ENCODE peak calls at places on chromosomes 7 and 10, in six cellular contexts. Q is IMR-90, M is trophoblast cell, G is mesendoderm, K is mesenchymal stem cell, J is H1. R is an unnamed sample.

GRCh38 chr7:90594791-90595317 is 1.3 kb upstream of the CDK14 start:
- DNase-seq in Q (peak; percentile 91), M (no peak), G (peak; percentile 92), K (peak; percentile 73), J (no peak), R (peak; percentile 18)

GRCh38 chr7:28853834-28854749 is 104.0 kb downstream of the TRIL start:
- DNase-seq in Q (peak; percentile 46), M (peak; percentile 92), G (peak; percentile 86), K (peak; percentile 62), J (peak; percentile 96), R (peak; percentile 75)

GRCh38 chr7:113440173-113440572 is 321.8 kb upstream of the SMIM30 start:
- DNase-seq in Q (no peak), M (no peak), G (no peak), K (no peak), J (no peak), R (no peak)

GRCh38 chr7:100367676-100368613 is 5.3 kb upstream of the PILRA start:
- DNase-seq in Q (no peak), M (no peak), G (no peak), K (no peak), J (no peak), R (no peak)

GRCh38 chr10:32327364-32327691 is 19.6 kb downstream of the EPC1 start:
- DNase-seq in Q (no peak), M (peak; percentile 70), G (no peak), K (peak; percentile 69), J (no peak), R (no peak)

GRCh38 chr10:44571701-44572100 is 186.8 kb upstream of the CXCL12 start:
- DNase-seq in Q (peak; percentile 63), M (no peak), G (no peak), K (no peak), J (no peak), R (no peak)

GRCh38 chr7:13832346-13832745 is 157.1 kb downstream of the ETV1 start:
- DNase-seq in Q (no peak), M (no peak), G (no peak), K (no peak), J (no peak), R (no peak)

GRCh38 chr7:46157931-46158330 is 236.9 kb upstream of the IGFBP3 start:
- DNase-seq in Q (no peak), M (peak; percentile 74), G (no peak), K (no peak), J (no peak), R (no peak)

GRCh38 chr10:78829570-78829969 is 239.2 kb upstream of the ZMIZ1 start:
- DNase-seq in Q (peak; percentile 66), M (no peak), G (no peak), K (peak; percentile 26), J (no peak), R (no peak)

GRCh38 chr10:49615213-49615612 is 1.4 kb downstream of the CHAT start:
- DNase-seq in Q (no peak), M (no peak), G (no peak), K (no peak), J (no peak), R (no peak)

GRCh38 chr10:98357208-98357836 is 57.7 kb downstream of the PYROXD2 start:
- DNase-seq in Q (peak; percentile 90), M (no peak), G (no peak), K (peak; percentile 74), J (no peak), R (no peak)

GRCh38 chr10:25804505-25804904 is 129.5 kb upstream of the MYO3A start:
- DNase-seq in Q (no peak), M (no peak), G (no peak), K (no peak), J (no peak), R (no peak)

GRCh38 chr10:84026821-84027257 is 112.5 kb upstream of the GHITM start:
- DNase-seq in Q (peak; percentile 1), M (peak; percentile 38), G (peak; percentile 57), K (peak; percentile 8), J (peak; percentile 68), R (peak; percentile 52)

GRCh38 chr7:34748244-34749039 is 90.4 kb downstream of the NPSR1 start:
- DNase-seq in Q (peak; percentile 12), M (peak; percentile 47), G (peak; percentile 73), K (peak; percentile 65), J (no peak), R (no peak)

GRCh38 chr7:113797420-113797995 is 121.3 kb downstream of the PPP1R3A start:
- DNase-seq in Q (no peak), M (no peak), G (no peak), K (no peak), J (no peak), R (no peak)

GRCh38 chr10:111221682-111222470 is 145.0 kb downstream of the ADRA2A start:
- DNase-seq in Q (no peak), M (no peak), G (no peak), K (no peak), J (no peak), R (no peak)

GRCh38 chr10:44039599-44039998 is 345.3 kb downstream of the CXCL12 start:
- DNase-seq in Q (no peak), M (peak; percentile 54), G (no peak), K (no peak), J (no peak), R (no peak)

GRCh38 chr10:5559642-5560141 is 34.9 kb downstream of the CALML3 start:
- DNase-seq in Q (peak; percentile 78), M (no peak), G (no peak), K (peak; percentile 59), J (no peak), R (no peak)

GRCh38 chr10:86711237-86711956 is 43.1 kb downstream of the LDB3 start:
- DNase-seq in Q (peak; percentile 85), M (peak; percentile 87), G (peak; percentile 96), K (peak; percentile 91), J (peak; percentile 92), R (peak; percentile 80)

GRCh38 chr10:86708783-86709778 is 40.8 kb downstream of the LDB3 start:
- DNase-seq in Q (no peak), M (no peak), G (no peak), K (no peak), J (no peak), R (no peak)

GRCh38 chr10:86708068-86708782 is 39.9 kb downstream of the LDB3 start:
- DNase-seq in Q (no peak), M (no peak), G (no peak), K (no peak), J (no peak), R (no peak)

GRCh38 chr10:86710987-86711236 is 42.6 kb downstream of the LDB3 start:
- DNase-seq in Q (no peak), M (no peak), G (no peak), K (no peak), J (no peak), R (no peak)

DNA sequence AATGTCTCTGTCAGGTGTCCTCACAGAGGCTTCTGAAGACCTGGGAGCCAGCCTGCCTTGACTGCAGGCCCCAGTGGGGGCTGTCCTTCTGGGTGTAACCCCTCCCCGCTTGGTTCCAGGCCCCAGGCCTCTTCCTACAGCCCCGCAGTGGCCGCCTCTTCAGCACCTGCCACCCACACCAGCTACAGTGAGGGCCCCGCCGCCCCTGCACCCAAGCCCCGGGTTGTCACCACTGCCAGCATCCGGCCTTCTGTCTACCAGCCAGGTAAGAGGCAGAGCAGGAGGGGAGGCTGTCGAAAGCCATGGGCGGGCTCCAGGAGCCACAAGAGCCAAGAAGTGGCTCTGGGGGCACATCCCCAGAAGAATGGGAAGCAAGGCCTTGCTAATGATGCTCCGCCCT is 41.5 kb downstream of the LDB3 start:
- DNase-seq in Q (no peak), M (no peak), G (no peak), K (no peak), J (peak; percentile 45), R (no peak)
- H3K4me3 ChIP-seq in Q (no peak overlapping the region), M (no peak overlapping the region), G (no peak overlapping the region), K (no peak overlapping the region), J (no peak overlapping the region), R (no peak overlapping the region)

GRCh38 chr10:132415255-132415654 is 18.3 kb downstream of the PWWP2B start:
- DNase-seq in Q (no peak), M (no peak), G (no peak), K (no peak), J (no peak), R (no peak)
- H4K8ac ChIP-seq in Q (no peak overlapping the region), M (no peak overlapping the region), G (no peak overlapping the region), K (peak overlapping the region; percentile 52), J (no peak overlapping the region), R (peak overlapping the region; percentile 19)

GRCh38 chr10:132449826-132450211 is 52.8 kb downstream of the PWWP2B start:
- DNase-seq in Q (no peak), M (no peak), G (no peak), K (no peak), J (no peak), R (no peak)

GRCh38 chr10:132449051-132449825 is 52.2 kb downstream of the PWWP2B start:
- DNase-seq in Q (no peak), M (peak; percentile 39), G (no peak), K (peak; percentile 36), J (no peak), R (no peak)

GRCh38 chr10:132447446-132448247 is 50.6 kb downstream of the PWWP2B start:
- DNase-seq in Q (peak; percentile 71), M (peak; percentile 99), G (peak; percentile 87), K (peak; percentile 92), J (no peak), R (no peak)

GRCh38 chr10:132446661-132447445 is 49.9 kb downstream of the PWWP2B start:
- DNase-seq in Q (peak; percentile 19), M (peak; percentile 81), G (peak; percentile 60), K (peak; percentile 52), J (no peak), R (no peak)

GRCh38 chr10:132448248-132448731 is 51.3 kb downstream of the PWWP2B start:
- DNase-seq in Q (no peak), M (peak; percentile 77), G (peak; percentile 48), K (peak; percentile 70), J (no peak), R (no peak)
- H3K4me3 ChIP-seq in Q (no peak overlapping the region), M (no peak overlapping the region), G (no peak overlapping the region), K (no peak overlapping the region), J (no peak overlapping the region), R (no peak overlapping the region)

GRCh38 chr7:56030340-56030739 is 20.9 kb downstream of the PSPH start:
- DNase-seq in Q (no peak), M (no peak), G (no peak), K (no peak), J (no peak), R (no peak)

GRCh38 chr7:56028942-56029630 is 22.2 kb downstream of the PSPH start:
- DNase-seq in Q (peak; percentile 93), M (peak; percentile 20), G (no peak), K (peak; percentile 64), J (no peak), R (no peak)

DNA sequence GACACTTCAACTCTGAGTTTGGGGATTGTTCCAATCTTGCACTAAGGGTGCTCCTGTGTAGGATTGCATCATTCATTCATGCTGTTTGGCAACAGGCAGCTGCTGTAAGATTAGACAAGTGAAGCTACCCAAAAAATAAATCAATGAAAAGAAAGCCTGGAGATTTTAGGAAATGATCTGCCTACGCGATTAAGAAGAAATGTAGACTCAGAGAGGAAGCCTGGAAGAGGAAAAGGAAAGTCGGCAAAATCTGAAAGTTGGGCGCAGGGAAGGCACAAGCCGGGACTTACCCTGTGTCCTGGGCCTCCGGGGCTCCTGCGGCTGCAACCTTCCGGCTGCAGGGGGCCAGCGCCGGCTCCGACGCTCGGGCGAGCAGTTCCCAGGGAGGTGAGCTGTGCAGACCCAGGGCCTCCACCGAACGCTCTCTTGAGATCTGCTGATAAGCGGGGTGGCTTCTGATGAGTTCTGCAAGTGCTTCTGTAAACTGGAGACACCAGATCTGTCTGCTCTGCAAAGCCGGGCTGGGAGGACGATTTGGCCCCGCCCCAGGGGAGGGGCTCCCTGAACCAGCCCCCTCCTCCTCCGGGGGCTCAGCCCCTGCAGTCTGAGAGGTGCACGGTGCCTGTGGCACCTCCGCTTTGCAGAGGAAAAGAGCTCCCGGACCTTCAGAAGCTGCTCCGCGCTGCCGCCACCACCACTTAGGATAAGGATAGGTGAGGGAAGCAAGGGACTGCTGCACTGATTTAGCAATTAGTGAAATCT is 17.4 kb downstream of the PSPH start:
- DNase-seq in Q (peak; percentile 70), M (peak; percentile 62), G (peak; percentile 98), K (peak; percentile 83), J (peak; percentile 91), R (peak; percentile 78)
- H4K8ac ChIP-seq in Q (no peak overlapping the region), M (peak overlapping the region; percentile 20), G (no peak overlapping the region), K (peak overlapping the region; percentile 45), J (no peak overlapping the region), R (no peak overlapping the region)